ENCODE peak calls at places on chromosome 3, in five cellular contexts. W is hepatocyte, C is heart left ventricle, O is uterus, N is psoas muscle. F is an unnamed sample.

GRCh38 chr3:38637906-38638305 is 11.6 kb downstream of the SCN5A start:
- DNase-seq in O (no peak), W (no peak), C (no peak), N (no peak), F (no peak)

GRCh38 chr3:177482048-177482741 is 284.9 kb upstream of the TBL1XR1 start:
- DNase-seq in O (no peak), C (no peak), W (no peak), N (no peak), F (no peak)

GRCh38 chr3:23739536-23739935 is 66.2 kb upstream of the UBE2E1 start:
- DNase-seq in C (no peak), W (no peak), N (no peak), O (no peak), F (no peak)

GRCh38 chr3:195107593-195107992 is 163.4 kb downstream of the XXYLT1 start:
- DNase-seq in C (no peak), W (no peak), O (no peak), N (no peak), F (no peak)

GRCh38 chr3:38348903-38349302 is 2.3 kb downstream of the XYLB start:
- DNase-seq in O (no peak), N (no peak), C (no peak), W (no peak), F (no peak)

GRCh38 chr3:196775938-196776337 is 36.3 kb downstream of the PAK2 start:
- DNase-seq in O (no peak), W (no peak), N (no peak), C (no peak), F (no peak)

GRCh38 chr3:113719294-113719693 is 22.9 kb upstream of the USF3 start:
- DNase-seq in O (no peak), C (no peak), W (no peak), N (no peak), F (no peak)

GRCh38 chr3:28799084-28799483 is 450.5 kb upstream of the AZI2 start:
- DNase-seq in O (no peak), N (no peak), W (no peak), C (no peak), F (no peak)

GRCh38 chr3:152458725-152459515 is 190.2 kb downstream of the MBNL1 start:
- DNase-seq in N (no peak), C (no peak), W (no peak), O (no peak), F (no peak)

GRCh38 chr3:172530566-172530965 is 7.3 kb upstream of the TNFSF10 start:
- DNase-seq in C (no peak), N (no peak), W (no peak), O (no peak), F (no peak)

GRCh38 chr3:49349617-49350114 is 8.5 kb downstream of the GPX1 start:
- DNase-seq in W (peak; percentile 51), N (no peak), C (no peak), O (no peak), F (no peak)

GRCh38 chr3:45462522-45463262 is 74.3 kb downstream of the LARS2 start:
- DNase-seq in O (no peak), C (no peak), N (no peak), W (no peak), F (no peak)

DNA sequence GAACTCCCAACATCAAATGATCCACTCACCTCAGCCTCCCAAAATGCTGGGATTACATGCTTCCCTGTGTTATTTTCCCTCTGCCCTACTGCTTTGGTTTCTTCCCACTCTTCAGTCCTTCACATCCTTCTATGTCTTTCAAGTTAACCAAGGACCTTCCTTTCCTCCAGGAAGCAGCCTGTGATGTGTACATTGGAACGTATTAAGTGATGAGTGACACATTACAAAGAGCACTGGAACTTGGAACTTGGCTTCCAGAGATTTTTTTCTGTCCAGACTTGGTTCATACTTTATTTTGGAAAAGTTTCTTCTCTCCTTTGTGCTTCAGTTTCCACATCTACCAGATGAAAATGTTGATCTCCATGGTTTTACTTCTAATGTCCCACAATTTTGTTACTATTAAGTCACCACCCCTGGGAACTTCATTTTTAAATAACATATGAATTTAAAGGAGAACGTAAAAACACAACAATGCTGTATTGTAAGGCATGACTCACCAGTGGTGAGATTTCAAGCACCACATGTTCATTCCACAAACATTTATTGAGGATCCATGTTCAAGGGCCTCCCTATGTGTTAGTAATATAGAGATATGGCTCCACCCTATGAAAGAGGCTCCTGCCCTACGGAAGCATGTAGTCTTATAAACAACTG is 290.7 kb upstream of the LMCD1 start:
- DNase-seq in C (no peak), O (no peak), N (no peak), W (no peak), F (no peak)
- H3K4me1 ChIP-seq in C (no peaks in the 10 kb centered on the region), O (no peaks in the 10 kb centered on the region), N (no peaks in the 10 kb centered on the region), W (peaks cover 10% of the 10 kb centered on the region), F (no peaks in the 10 kb centered on the region)

GRCh38 chr3:66991478-66991877 is 6.6 kb upstream of the KBTBD8 start:
- DNase-seq in W (peak; percentile 49), O (no peak), N (no peak), C (no peak), F (no peak)

GRCh38 chr3:66993082-66993481 is 5.0 kb upstream of the KBTBD8 start:
- DNase-seq in C (no peak), W (no peak), N (no peak), O (no peak), F (no peak)

GRCh38 chr3:66986406-66986805 is 11.7 kb upstream of the KBTBD8 start:
- DNase-seq in W (no peak), O (no peak), C (no peak), N (no peak), F (no peak)

GRCh38 chr3:66989241-66989640 is 8.9 kb upstream of the KBTBD8 start:
- DNase-seq in W (no peak), C (no peak), N (no peak), O (no peak), F (no peak)

GRCh38 chr3:66989860-66990696 is 8.0 kb upstream of the KBTBD8 start:
- DNase-seq in C (no peak), O (no peak), N (no peak), W (no peak), F (no peak)
- TF ChIP-seq CTCF in C (peak; percentile 27), O (no peak), N (peak; percentile 14), W (no peak), F (no peak)

GRCh38 chr3:73719877-73720276 is 95.1 kb upstream of the PDZRN3 start:
- DNase-seq in O (peak; percentile 72), W (peak; percentile 10), C (no peak), N (peak; percentile 18), F (peak; percentile 32)
- H3K4me3 ChIP-seq in O (no peak overlapping the region), W (no peak overlapping the region), C (no peak overlapping the region), N (no peak overlapping the region), F (no peak overlapping the region)

GRCh38 chr3:188292827-188293226 is 138.9 kb downstream of the LPP start:
- DNase-seq in C (no peak), N (no peak), W (no peak), O (no peak), F (no peak)
- H3K4me1 ChIP-seq in C (peaks cover 42% of the 10 kb centered on the region), N (peaks cover 37% of the 10 kb centered on the region), W (peaks cover 25% of the 10 kb centered on the region), O (peaks cover 2% of the 10 kb centered on the region), F (peaks cover 26% of the 10 kb centered on the region)

DNA sequence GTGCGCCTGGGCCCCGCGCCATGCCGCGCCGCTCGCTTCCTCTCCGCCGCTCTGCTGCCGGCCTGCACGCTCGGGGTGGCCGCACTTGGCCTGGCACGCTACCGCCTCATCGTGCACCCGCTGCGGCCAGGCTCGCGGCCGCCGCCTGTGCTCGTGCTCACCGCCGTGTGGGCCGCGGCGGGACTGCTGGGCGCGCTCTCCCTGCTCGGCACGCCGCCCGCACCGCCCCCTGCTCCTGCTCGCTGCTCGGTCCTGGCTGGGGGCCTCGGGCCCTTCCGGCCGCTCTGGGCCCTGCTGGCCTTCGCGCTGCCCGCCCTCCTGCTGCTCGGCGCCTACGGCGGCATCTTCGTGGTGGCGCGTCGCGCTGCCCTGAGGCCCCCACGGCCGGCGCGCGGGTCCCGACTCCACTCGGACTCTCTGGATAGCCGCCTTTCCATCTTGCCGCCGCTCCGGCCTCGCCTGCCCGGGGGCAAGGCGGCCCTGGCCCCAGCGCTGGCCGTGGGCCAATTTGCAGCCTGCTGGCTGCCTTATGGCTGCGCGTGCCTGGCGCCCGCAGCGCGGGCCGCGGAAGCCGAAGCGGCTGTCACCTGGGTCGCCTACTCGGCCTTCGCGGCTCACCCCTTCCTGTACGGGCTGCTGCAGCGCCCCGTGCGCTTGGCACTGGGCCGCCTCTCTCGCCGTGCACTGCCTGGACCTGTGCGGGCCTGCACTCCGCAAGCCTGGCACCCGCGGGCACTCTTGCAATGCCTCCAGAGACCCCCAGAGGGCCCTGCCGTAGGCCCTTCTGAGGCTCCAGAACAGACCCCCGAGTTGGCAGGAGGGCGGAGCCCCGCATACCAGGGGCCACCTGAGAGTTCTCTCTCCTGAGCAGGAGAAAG is 951 bp downstream of the GPR62 start:
- DNase-seq in O (peak; percentile 53), W (peak; percentile 77), C (peak; percentile 72), N (peak; percentile 78), F (no peak)
- TF ChIP-seq CTCF in O (peak; percentile 35), W (peak; percentile 17), C (peak; percentile 49), N (peak; percentile 45), F (no peak)

GRCh38 chr3:71650372-71650771 is 66.8 kb upstream of the FOXP1 start:
- DNase-seq in C (no peak), W (no peak), O (no peak), N (no peak), F (no peak)

GRCh38 chr3:71651625-71652024 is 68.1 kb upstream of the FOXP1 start:
- DNase-seq in O (no peak), N (no peak), W (no peak), C (no peak), F (no peak)

GRCh38 chr3:71647751-71648150 is 64.2 kb upstream of the FOXP1 start:
- DNase-seq in N (no peak), W (no peak), C (no peak), O (no peak), F (no peak)

GRCh38 chr3:71649757-71650156 is 66.2 kb upstream of the FOXP1 start:
- DNase-seq in O (no peak), W (no peak), N (no peak), C (no peak), F (no peak)

DNA sequence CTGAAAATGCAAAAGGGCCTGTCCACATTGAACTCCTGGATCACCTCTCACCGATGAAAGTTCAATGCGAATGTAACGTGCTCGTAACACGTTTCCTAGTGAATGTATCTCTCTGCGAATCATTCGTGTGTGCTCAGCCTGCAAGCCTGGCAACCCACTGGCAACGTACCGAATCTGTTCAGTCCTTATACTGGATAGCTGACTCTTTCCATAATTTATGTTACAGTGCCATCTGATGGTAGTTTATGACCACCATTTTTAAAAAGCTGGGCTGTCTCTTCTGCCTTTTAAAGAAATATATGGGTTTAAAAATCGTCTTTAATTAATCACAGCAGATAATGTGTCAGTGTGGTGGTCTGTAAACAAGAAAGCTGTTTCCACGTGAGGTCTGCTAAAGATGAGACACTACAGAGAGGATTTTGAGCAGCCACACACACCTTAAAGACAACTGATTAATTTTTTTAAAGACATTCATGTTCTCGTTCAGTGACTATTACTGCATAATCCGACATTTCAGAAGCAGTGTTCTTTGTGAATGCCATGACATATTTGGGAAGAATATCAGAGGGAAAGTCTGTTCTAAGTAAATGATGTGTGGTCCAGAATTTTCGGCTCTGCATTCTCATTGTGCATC is 69.4 kb upstream of the FOXP1 start:
- DNase-seq in O (peak; percentile 27), N (peak; percentile 28), C (peak; percentile 24), W (peak; percentile 72), F (peak; percentile 32)
- H3K4me3 ChIP-seq in O (no peak overlapping the region), N (no peak overlapping the region), C (no peak overlapping the region), W (no peak overlapping the region), F (no peak overlapping the region)

F was measured in colonic mucosa.